ENCODE peak calls at places on chromosomes 4 and X, in four cellular contexts. X is IMR-90, E is GM12878, F is K562. W is an unnamed sample.

GRCh38 chr4:83605744-83606172 is 69.8 kb downstream of the GPAT3 start:
- DNase-seq in X (no peak), E (no peak), F (no peak), W (no peak)

GRCh38 chr4:7371122-7371941 is 63.4 kb downstream of the PSAPL1 start:
- DNase-seq in X (peak), E (no peak), F (no peak), W (no peak)

GRCh38 chrX:68504237-68504636 is 5.4 kb downstream of the YIPF6 start:
- DNase-seq in X (peak), E (no peak), F (no peak), W (peak)

GRCh38 chr4:56641494-56642051 is 39.5 kb downstream of the HOPX start:
- DNase-seq in X (peak), E (no peak), F (no peak), W (peak)

GRCh38 chr4:83093060-83093640 is 21.4 kb downstream of the PLAC8 start:
- DNase-seq in X (no peak), E (no peak), F (peak), W (no peak)

GRCh38 chr4:134470544-134470943 is 269.0 kb upstream of the PABPC4L start:
- DNase-seq in X (no peak), E (no peak), F (no peak), W (no peak)

GRCh38 chr4:33369366-33369899 is 2649.3 kb downstream of the PCDH7 start:
- DNase-seq in X (peak), E (no peak), F (no peak), W (no peak)

GRCh38 chr4:648579-649292 is 23.4 kb downstream of the PDE6B start:
- DNase-seq in X (no peak), E (no peak), F (no peak), W (no peak)

GRCh38 chrX:119502727-119503483 is 34.7 kb downstream of the SLC25A5 start:
- DNase-seq in X (peak), E (no peak), F (no peak), W (peak)

GRCh38 chr4:108492816-108493595 is 127.4 kb upstream of the RPL34 start:
- DNase-seq in X (peak), E (no peak), F (peak), W (peak)

GRCh38 chr4:72690782-72691181 is 121.8 kb upstream of the ADAMTS3 start:
- DNase-seq in X (no peak), E (no peak), F (no peak), W (no peak)

GRCh38 chr4:150211016-150211415 is 132.8 kb downstream of the DCLK2 start:
- DNase-seq in X (peak), E (no peak), F (no peak), W (no peak)

GRCh38 chr4:48667148-48667547 is 112.9 kb downstream of the FRYL start:
- DNase-seq in X (no peak), E (no peak), F (no peak), W (no peak)

GRCh38 chr4:169823685-169824084 is 65.9 kb upstream of the HPF1 start:
- DNase-seq in X (peak), E (no peak), F (peak), W (no peak)

GRCh38 chrX:27463187-27463586 is at the start of gene PPP4R3C:
- DNase-seq in X (no peak), E (no peak), F (no peak), W (no peak)

GRCh38 chr4:168840988-168841681 is 168.9 kb downstream of the CBR4 start:
- DNase-seq in X (no peak), E (no peak), F (no peak), W (no peak)

GRCh38 chr4:184344899-184345572 is 127.4 kb upstream of the ENPP6 start:
- DNase-seq in X (no peak), E (no peak), F (no peak), W (no peak)

GRCh38 chr4:93828830-93829530 is 427 bp downstream of the ATOH1 start:
- DNase-seq in X (no peak), E (no peak), F (no peak), W (no peak)

GRCh38 chrX:154444755-154445246 is 860 bp downstream of the FAM50A start:
- DNase-seq in X (no peak), E (no peak), F (no peak), W (no peak)

GRCh38 chr4:87051121-87051713 is 116.4 kb downstream of the AFF1 start:
- DNase-seq in X (peak), E (no peak), F (no peak), W (no peak)

GRCh38 chr4:44368413-44369167 is 80.0 kb downstream of the KCTD8 start:
- DNase-seq in X (no peak), E (no peak), F (no peak), W (no peak)

GRCh38 chr4:4668355-4669210 is 126.7 kb upstream of the STX18 start:
- DNase-seq in X (no peak), E (no peak), F (no peak), W (no peak)

GRCh38 chrX:153981771-153982533 is 9.4 kb downstream of the TMEM187 start:
- DNase-seq in X (no peak), E (no peak), F (no peak), W (no peak)

GRCh38 chr4:14022428-14022827 is 394.9 kb upstream of the BOD1L1 start:
- DNase-seq in X (peak), E (no peak), F (no peak), W (peak)

GRCh38 chr4:183950536-183950935 is 45.4 kb downstream of the STOX2 start:
- DNase-seq in X (no peak), E (no peak), F (no peak), W (no peak)

GRCh38 chrX:154695913-154696312 is 42.5 kb upstream of the CTAG2 start:
- DNase-seq in X (peak), E (no peak), F (no peak), W (no peak)

GRCh38 chrX:115233497-115234219 is at the start of gene LRCH2:
- DNase-seq in X (peak), E (no peak), F (no peak), W (no peak)

GRCh38 chr4:139484861-139485311 is 31.0 kb downstream of the RAB33B start:
- DNase-seq in X (no peak), E (no peak), F (no peak), W (no peak)

GRCh38 chrX:15158736-15159406 is 111.0 kb downstream of the ASB9 start:
- DNase-seq in X (no peak), E (peak), F (no peak), W (peak)

GRCh38 chr4:3639613-3640586 is 107.7 kb upstream of the LRPAP1 start:
- DNase-seq in X (no peak), E (no peak), F (no peak), W (no peak)

GRCh38 chr4:125833-126232 is 1.5 kb downstream of the ZNF718 start:
- DNase-seq in X (no peak), E (no peak), F (no peak), W (no peak)

GRCh38 chr4:25795091-25795490 is 67.7 kb downstream of the SEL1L3 start:
- DNase-seq in X (no peak), E (no peak), F (no peak), W (no peak)

GRCh38 chr4:25790024-25790423 is 72.8 kb downstream of the SEL1L3 start:
- DNase-seq in X (no peak), E (no peak), F (no peak), W (no peak)

GRCh38 chr4:25792843-25793242 is 69.9 kb downstream of the SEL1L3 start:
- DNase-seq in X (no peak), E (no peak), F (no peak), W (no peak)

GRCh38 chr4:25788839-25789238 is 73.9 kb downstream of the SEL1L3 start:
- DNase-seq in X (no peak), E (no peak), F (no peak), W (no peak)

DNA sequence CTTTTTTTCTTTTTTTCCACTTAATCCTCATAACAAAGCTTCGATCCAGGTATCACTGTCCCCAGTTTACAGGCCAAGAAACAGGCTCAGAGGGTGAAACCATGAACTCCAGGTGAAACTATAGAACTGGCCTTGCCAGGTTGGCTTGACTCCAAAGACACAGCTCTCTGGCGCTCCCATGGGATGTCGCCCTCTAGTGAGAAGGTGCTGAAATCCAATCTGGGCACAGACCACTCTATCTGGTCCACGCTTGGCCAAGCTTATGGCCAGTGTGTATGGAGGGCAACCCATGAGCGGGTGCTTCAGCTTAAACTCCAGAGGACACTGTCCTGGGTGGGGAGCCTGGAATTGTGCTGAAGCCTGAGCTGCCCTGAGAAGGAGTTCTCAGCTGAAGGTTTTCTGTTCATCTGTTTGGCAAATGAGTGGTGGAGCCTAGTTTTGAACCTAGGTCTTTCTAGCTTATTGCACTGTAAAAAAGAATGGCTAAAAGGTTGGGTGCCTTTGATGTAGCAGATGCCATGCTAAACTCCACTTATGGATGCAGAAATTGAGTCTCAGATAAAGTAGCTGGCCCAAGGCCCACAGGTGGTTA is 70.5 kb downstream of the SEL1L3 start:
- DNase-seq in X (no peak), E (no peak), F (peak), W (peak)
- TF ChIP-seq CTCF in X (peak), E (peak), F (peak), W (peak)

GRCh38 chrX:21158678-21159077 is 215.5 kb upstream of the CNKSR2 start:
- DNase-seq in X (no peak), E (no peak), F (no peak), W (no peak)

GRCh38 chrX:21150208-21150607 is 224.0 kb upstream of the CNKSR2 start:
- DNase-seq in X (no peak), E (no peak), F (no peak), W (no peak)

GRCh38 chrX:21151051-21151450 is 223.2 kb upstream of the CNKSR2 start:
- DNase-seq in X (no peak), E (no peak), F (no peak), W (no peak)

GRCh38 chrX:21153033-21153432 is 221.2 kb upstream of the CNKSR2 start:
- DNase-seq in X (no peak), E (no peak), F (no peak), W (no peak)

GRCh38 chrX:21153503-21153902 is 220.7 kb upstream of the CNKSR2 start:
- DNase-seq in X (peak), E (no peak), F (no peak), W (no peak)
- TF ChIP-seq ELK1 in X (no peak), E (no peak), F (no peak), W (no peak)

DNA sequence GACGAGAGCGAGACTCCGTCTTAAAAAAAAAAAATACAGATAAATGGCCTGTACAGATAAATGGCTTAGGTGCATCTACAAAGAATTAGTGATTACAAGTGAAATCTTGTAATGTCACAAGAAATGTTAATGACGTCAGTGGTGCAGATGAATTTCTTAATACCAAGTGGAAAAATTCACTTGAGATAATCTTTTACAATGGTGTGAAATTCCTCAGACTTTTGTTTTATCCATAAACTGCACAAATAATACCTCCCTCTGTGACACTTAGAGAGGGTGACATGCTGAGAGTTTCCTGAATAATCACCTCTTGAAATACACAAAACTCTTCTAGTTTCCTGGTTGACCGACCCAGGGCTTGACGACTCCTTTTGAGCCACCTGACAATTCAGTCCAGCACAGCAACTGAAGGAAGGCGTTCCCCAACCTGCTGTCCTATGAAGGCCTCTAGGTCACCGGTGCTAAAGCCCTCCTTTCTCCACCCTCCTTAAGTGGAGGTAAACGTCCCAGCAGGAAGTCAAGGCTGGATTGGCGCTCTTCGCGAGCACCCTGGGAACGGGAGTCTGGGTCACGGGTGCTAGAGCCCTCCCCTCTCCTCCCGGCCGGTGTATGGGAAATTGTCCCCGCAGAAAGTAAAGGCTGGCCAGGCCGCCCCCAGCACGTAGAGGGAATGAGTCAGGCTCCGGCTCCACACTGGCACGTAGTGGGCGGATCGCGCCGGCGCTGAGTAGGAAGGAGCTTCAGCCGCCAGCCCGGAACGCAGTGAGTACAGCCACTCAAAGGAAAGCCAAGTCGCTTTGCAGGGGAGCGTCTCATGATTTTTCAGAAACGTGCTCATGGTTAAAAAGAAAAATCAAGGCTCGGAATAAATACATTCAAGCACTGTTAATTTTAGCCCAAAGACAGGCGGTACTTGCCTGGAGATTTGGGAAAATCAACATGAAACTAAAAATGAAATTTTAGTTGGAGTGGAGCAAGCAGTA is at the start of gene TMEM144:
- DNase-seq in X (peak), E (no peak), F (peak), W (peak)
- TF ChIP-seq CTCF in X (peak), E (no peak), F (peak), W (no peak)

DNA sequence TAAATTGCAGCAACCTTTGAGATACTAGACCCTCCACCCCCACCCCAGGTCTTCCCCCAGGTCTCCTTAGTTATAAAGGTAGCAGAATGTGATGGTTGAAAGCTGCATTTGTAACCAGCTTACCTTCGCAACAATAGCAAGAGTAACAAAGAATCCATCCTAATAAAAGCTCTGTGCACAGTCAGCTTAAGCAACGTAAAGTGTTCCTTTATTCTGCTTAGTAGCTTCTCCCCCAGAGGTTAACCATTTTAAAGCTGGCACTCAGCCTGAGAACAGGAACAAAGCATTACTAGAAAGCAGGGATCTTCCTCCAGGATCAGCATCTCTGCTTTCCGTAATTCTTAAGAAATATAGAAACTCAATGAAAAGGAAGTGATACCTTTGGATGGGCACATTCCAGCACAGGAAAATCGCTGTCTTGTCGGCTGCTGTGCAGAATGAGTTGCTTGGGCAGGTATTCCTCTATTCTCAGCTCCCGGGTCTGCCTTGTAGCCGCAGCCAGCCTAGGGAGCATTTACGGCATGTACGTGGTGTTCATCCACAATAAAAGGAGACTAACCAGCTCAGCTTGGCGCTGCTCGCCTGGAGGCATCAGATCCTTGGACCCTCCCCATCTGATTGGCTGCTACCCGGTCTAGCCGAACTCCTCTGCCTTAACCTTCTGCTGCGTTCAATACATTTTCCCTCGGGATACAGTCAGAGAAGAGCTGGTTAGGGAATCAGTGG is 113.0 kb upstream of the TLR3 start:
- DNase-seq in X (no peak), E (no peak), F (no peak), W (no peak)
- TF ChIP-seq ELK1 in X (no peak), E (no peak), F (no peak), W (no peak)

DNA sequence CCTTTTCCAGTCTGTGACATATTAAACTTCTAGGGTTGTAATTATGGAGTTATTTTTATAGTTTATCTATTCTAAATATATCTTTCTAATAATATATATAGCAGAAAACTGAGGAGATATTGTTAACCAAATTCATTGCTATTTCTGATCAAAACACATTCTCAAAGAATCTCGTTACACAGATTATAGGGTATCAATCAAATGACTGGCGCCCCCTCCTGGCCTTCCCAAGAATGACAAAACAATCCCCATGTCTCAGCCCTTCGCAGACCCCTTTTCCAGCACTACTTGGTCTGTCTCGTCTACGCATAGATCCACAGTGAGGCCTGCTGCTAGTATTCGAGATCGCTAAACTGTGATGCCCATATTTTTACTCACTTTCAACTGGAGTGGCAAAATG is 209.3 kb downstream of the GPC3 start:
- DNase-seq in X (no peak), E (no peak), F (peak), W (peak)
- TF ChIP-seq CTCF in X (peak), E (peak), F (peak), W (peak)

W was measured in A549.